ENCODE peak calls at places on chromosomes 3 and 15, in seven cellular contexts. B is cardiac fibroblast, C is PC-9, S is tibial artery, P is body of pancreas, K is fibroblast of mammary gland, U is AG09309. Y is an unnamed sample.

GRCh38 chr15:62766599-62766998 is 275.9 kb upstream of the TPM1 start:
- DNase-seq in B (peak; percentile 26), C (no peak), S (no peak), P (no peak), K (no peak), U (no peak), Y (no peak)

GRCh38 chr15:80918440-80918839 is 71.2 kb downstream of the MESD start:
- DNase-seq in B (no peak), C (no peak), S (no peak), P (no peak), K (no peak), U (no peak), Y (no peak)

GRCh38 chr3:161070980-161071663 is 34.0 kb downstream of the B3GALNT1 start:
- DNase-seq in B (no peak), C (no peak), S (no peak), P (no peak), K (no peak), U (no peak), Y (no peak)

GRCh38 chr15:69472575-69472974 is 20.0 kb downstream of the RPLP1 start:
- DNase-seq in B (no peak), C (no peak), S (no peak), P (no peak), K (no peak), U (no peak), Y (no peak)

GRCh38 chr3:117202415-117202814 is 492.8 kb downstream of the TUSC7 start:
- DNase-seq in B (no peak), C (no peak), S (no peak), P (no peak), K (peak; percentile 6), U (no peak), Y (no peak)

GRCh38 chr3:124919756-124920155 is 14.8 kb downstream of the MUC13 start:
- DNase-seq in B (peak; percentile 13), C (no peak), S (no peak), P (no peak), K (no peak), U (no peak), Y (no peak)

GRCh38 chr3:183131186-183131585 is 31.3 kb downstream of the LAMP3 start:
- DNase-seq in B (no peak), C (no peak), S (no peak), P (no peak), K (no peak), U (no peak), Y (no peak)

GRCh38 chr15:57165992-57166391 is 210.3 kb upstream of the CGNL1 start:
- DNase-seq in B (peak; percentile 58), C (no peak), S (no peak), P (no peak), K (peak; percentile 47), U (no peak), Y (no peak)

GRCh38 chr15:38547255-38547997 is 17.2 kb downstream of the RASGRP1 start:
- DNase-seq in B (peak; percentile 77), C (no peak), S (no peak), P (no peak), K (peak; percentile 75), U (peak; percentile 80), Y (peak; percentile 42)

GRCh38 chr3:126373682-126374601 is 16.7 kb upstream of the KLF15 start:
- DNase-seq in B (peak; percentile 78), C (no peak), S (no peak), P (no peak), K (peak; percentile 25), U (peak; percentile 37), Y (peak; percentile 12)

GRCh38 chr15:87368511-87368910 is 888.0 kb downstream of the NTRK3 start:
- DNase-seq in B (no peak), C (no peak), S (no peak), P (no peak), K (no peak), U (no peak), Y (no peak)

GRCh38 chr3:104275199-104275598 is 1091.5 kb upstream of the ALCAM start:
- DNase-seq in B (no peak), C (no peak), S (no peak), P (no peak), K (no peak), U (no peak), Y (no peak)

GRCh38 chr3:61239871-61240270 is 11.4 kb downstream of the FHIT start:
- DNase-seq in B (peak; percentile 27), C (no peak), S (no peak), P (peak; percentile 32), K (no peak), U (no peak), Y (no peak)

GRCh38 chr3:98985406-98985805 is 83.9 kb upstream of the DCBLD2 start:
- DNase-seq in B (peak; percentile 61), C (no peak), S (no peak), P (no peak), K (peak; percentile 56), U (no peak), Y (peak; percentile 45)

GRCh38 chr3:44970916-44971490 is 5.0 kb downstream of the ZDHHC3 start:
- DNase-seq in B (no peak), C (no peak), S (no peak), P (no peak), K (no peak), U (no peak), Y (no peak)

GRCh38 chr3:139122221-139122581 is 77.5 kb upstream of the PRR23C start:
- DNase-seq in B (peak; percentile 59), C (no peak), S (peak; percentile 36), P (no peak), K (peak; percentile 94), U (peak; percentile 39), Y (peak; percentile 91)

GRCh38 chr15:96410175-96411055 is 79.9 kb downstream of the NR2F2 start:
- DNase-seq in B (no peak), C (no peak), S (no peak), P (no peak), K (no peak), U (no peak), Y (no peak)

DNA sequence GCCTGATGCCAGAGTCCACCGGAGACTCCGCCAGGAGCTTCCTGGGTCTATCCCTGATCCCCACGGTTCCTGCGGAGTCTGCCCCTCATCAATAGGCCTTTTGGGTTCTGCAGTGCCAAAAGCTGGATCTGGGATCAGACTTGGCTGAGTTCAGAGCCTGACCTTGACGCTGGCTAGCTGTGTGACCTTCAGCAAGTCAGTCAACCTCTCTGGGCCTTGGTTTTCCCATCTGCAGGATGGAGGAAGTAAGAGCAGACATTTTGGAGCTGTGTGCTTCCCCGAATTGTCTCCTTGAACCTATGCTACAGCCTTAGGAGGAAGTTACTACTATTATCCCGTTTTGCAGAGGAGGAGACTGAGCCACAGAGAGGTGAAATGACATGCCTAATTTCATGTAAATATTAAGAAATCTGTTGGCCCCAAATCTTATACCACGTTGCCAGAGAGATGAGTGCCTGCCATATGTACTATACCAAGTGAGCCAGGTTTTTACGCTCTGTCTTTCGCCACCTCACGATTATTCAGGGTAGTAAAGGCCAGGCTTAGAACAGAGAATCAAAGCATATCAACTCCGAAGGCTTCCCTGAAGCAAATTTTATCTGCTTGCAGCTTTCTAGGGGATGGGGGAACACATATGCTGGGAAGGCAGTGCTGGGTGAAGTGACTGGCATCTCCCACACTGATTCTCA is 112.6 kb downstream of the SRGAP3 start:
- DNase-seq in B (no peak), C (no peak), S (no peak), P (no peak), K (no peak), U (no peak), Y (no peak)
- H3K4me3 ChIP-seq in B (no peak overlapping the region), C (no peak overlapping the region), S (peak overlapping the region; percentile 40), P (no peak overlapping the region), K (no peak overlapping the region), U (no peak overlapping the region), Y (no peak overlapping the region)

GRCh38 chr3:195750797-195751520 is 30.2 kb downstream of the MUC20 start:
- DNase-seq in B (no peak), C (no peak), S (no peak), P (no peak), K (no peak), U (no peak), Y (no peak)

GRCh38 chr3:195746346-195746745 is 25.6 kb downstream of the MUC20 start:
- DNase-seq in B (no peak), C (no peak), S (no peak), P (no peak), K (no peak), U (no peak), Y (no peak)

GRCh38 chr3:195744437-195744836 is 23.7 kb downstream of the MUC20 start:
- DNase-seq in B (no peak), C (no peak), S (no peak), P (no peak), K (no peak), U (no peak), Y (no peak)

GRCh38 chr3:195748661-195749060 is 27.9 kb downstream of the MUC20 start:
- DNase-seq in B (no peak), C (no peak), S (no peak), P (no peak), K (no peak), U (no peak), Y (no peak)

DNA sequence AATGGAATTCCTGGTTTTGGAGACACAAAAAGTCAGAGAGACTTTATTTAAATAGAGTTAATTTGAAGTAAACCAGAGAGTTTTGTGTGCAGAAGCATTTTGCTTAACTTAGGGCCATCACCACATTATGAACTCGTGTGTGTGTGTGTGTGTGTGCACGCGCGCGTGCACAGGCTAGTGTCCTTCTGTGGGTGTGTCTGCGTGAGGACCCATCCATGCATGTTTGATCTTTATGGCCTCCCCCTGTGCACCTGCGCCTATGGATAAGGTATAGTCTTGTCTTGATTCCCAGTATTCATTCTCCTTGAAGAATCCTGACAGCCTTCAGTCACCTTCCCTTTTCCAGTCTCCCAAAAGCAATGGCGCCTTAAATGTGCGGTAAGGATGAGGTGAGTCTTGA is 26.0 kb downstream of the MUC20 start:
- DNase-seq in B (no peak), C (no peak), S (no peak), P (no peak), K (no peak), U (no peak), Y (no peak)
- TF ChIP-seq CTCF in B (no peak), C (no peak), S (no peak), P (no peak), K (no peak), U (no peak), Y (no peak)

GRCh38 chr3:156207802-156208685 is 87.7 kb downstream of the KCNAB1 start:
- DNase-seq in B (peak; percentile 64), C (no peak), S (no peak), P (no peak), K (peak; percentile 90), U (no peak), Y (peak; percentile 14)
- H3K4me3 ChIP-seq in B (no peak overlapping the region), C (no peak overlapping the region), S (no peak overlapping the region), P (no peak overlapping the region), K (no peak overlapping the region), U (no peak overlapping the region), Y (no peak overlapping the region)

GRCh38 chr3:31246293-31247062 is 286.2 kb upstream of the STT3B start:
- DNase-seq in B (no peak), C (no peak), S (no peak), P (no peak), K (no peak), U (no peak), Y (no peak)

GRCh38 chr3:31242561-31242960 is 290.2 kb upstream of the STT3B start:
- DNase-seq in B (no peak), C (no peak), S (no peak), P (no peak), K (no peak), U (no peak), Y (no peak)

GRCh38 chr3:31247850-31248618 is 284.7 kb upstream of the STT3B start:
- DNase-seq in B (no peak), C (peak; percentile 25), S (no peak), P (peak; percentile 32), K (no peak), U (no peak), Y (no peak)

GRCh38 chr3:31247063-31247447 is 285.7 kb upstream of the STT3B start:
- DNase-seq in B (no peak), C (no peak), S (no peak), P (no peak), K (no peak), U (no peak), Y (no peak)

GRCh38 chr3:31244929-31245817 is 287.6 kb upstream of the STT3B start:
- DNase-seq in B (peak; percentile 8), C (no peak), S (no peak), P (no peak), K (no peak), U (no peak), Y (no peak)
- TF ChIP-seq CTCF in B (no peak), C (no peak), S (no peak), P (no peak), K (no peak), U (no peak), Y (no peak)

Y was measured in fibroblast of villous mesenchyme.